ENCODE peak calls at places on chromosomes 16 and 17, in eight cellular contexts. One of them, this sample, is unnamed.

GRCh38 chr17:41516147-41516827 is 2.4 kb downstream of the KRT15 start:
- DNase-seq in GM23248: no peak
- DNase-seq in spleen: no peak
- DNase-seq in Peyer's patch: no peak
- DNase-seq in AG04450: no peak
- DNase-seq in NT2/D1: no peak
- DNase-seq in mammary epithelial cell: no peak
- DNase-seq in left ventricle myocardium inferior: no peak
- DNase-seq in this sample: no peak

GRCh38 chr16:53893731-53894435 is 189.9 kb downstream of the FTO start:
- DNase-seq in spleen: no peak
- DNase-seq in AG04450: peak; percentile 62
- DNase-seq in Peyer's patch: no peak
- DNase-seq in mammary epithelial cell: peak; percentile 78
- DNase-seq in left ventricle myocardium inferior: no peak
- DNase-seq in GM23248: peak; percentile 89
- DNase-seq in NT2/D1: no peak
- DNase-seq in this sample: peak; percentile 99

GRCh38 chr16:73199214-73199613 is 151.3 kb upstream of the ZFHX3 start:
- DNase-seq in spleen: no peak
- DNase-seq in GM23248: no peak
- DNase-seq in Peyer's patch: no peak
- DNase-seq in NT2/D1: no peak
- DNase-seq in mammary epithelial cell: no peak
- DNase-seq in AG04450: no peak
- DNase-seq in left ventricle myocardium inferior: no peak
- DNase-seq in this sample: no peak

GRCh38 chr17:41339571-41340169 is 11.0 kb downstream of the KRT33A start:
- DNase-seq in NT2/D1: no peak
- DNase-seq in mammary epithelial cell: no peak
- DNase-seq in GM23248: no peak
- DNase-seq in AG04450: no peak
- DNase-seq in left ventricle myocardium inferior: no peak
- DNase-seq in spleen: no peak
- DNase-seq in Peyer's patch: no peak
- DNase-seq in this sample: no peak

GRCh38 chr16:19282101-19282500 is 3.4 kb upstream of the CLEC19A start:
- DNase-seq in Peyer's patch: no peak
- DNase-seq in AG04450: no peak
- DNase-seq in mammary epithelial cell: no peak
- DNase-seq in NT2/D1: no peak
- DNase-seq in left ventricle myocardium inferior: no peak
- DNase-seq in spleen: no peak
- DNase-seq in GM23248: no peak
- DNase-seq in this sample: no peak

GRCh38 chr16:69150146-69150865 is 17.9 kb downstream of the UTP4 start:
- DNase-seq in mammary epithelial cell: peak; percentile 47
- DNase-seq in NT2/D1: no peak
- DNase-seq in left ventricle myocardium inferior: no peak
- DNase-seq in AG04450: peak; percentile 65
- DNase-seq in Peyer's patch: no peak
- DNase-seq in GM23248: peak; percentile 79
- DNase-seq in spleen: no peak
- DNase-seq in this sample: no peak

GRCh38 chr16:74078877-74079586 is 217.6 kb upstream of the PSMD7 start:
- DNase-seq in NT2/D1: no peak
- DNase-seq in mammary epithelial cell: no peak
- DNase-seq in left ventricle myocardium inferior: no peak
- DNase-seq in Peyer's patch: no peak
- DNase-seq in GM23248: no peak
- DNase-seq in AG04450: no peak
- DNase-seq in spleen: no peak
- DNase-seq in this sample: no peak

GRCh38 chr17:80632046-80632581 is 87.5 kb downstream of the RPTOR start:
- DNase-seq in AG04450: no peak
- DNase-seq in spleen: no peak
- DNase-seq in NT2/D1: no peak
- DNase-seq in mammary epithelial cell: no peak
- DNase-seq in GM23248: peak; percentile 43
- DNase-seq in Peyer's patch: no peak
- DNase-seq in left ventricle myocardium inferior: no peak
- DNase-seq in this sample: no peak

GRCh38 chr17:38575781-38576180 is 30.0 kb downstream of the SRCIN1 start:
- DNase-seq in NT2/D1: no peak
- DNase-seq in mammary epithelial cell: peak; percentile 37
- DNase-seq in spleen: no peak
- DNase-seq in GM23248: peak; percentile 49
- DNase-seq in AG04450: no peak
- DNase-seq in Peyer's patch: no peak
- DNase-seq in left ventricle myocardium inferior: no peak
- DNase-seq in this sample: no peak

GRCh38 chr16:2095315-2095853 is 40.3 kb downstream of the PKD1 start:
- DNase-seq in spleen: no peak
- DNase-seq in Peyer's patch: no peak
- DNase-seq in left ventricle myocardium inferior: no peak
- DNase-seq in GM23248: peak; percentile 65
- DNase-seq in mammary epithelial cell: peak; percentile 17
- DNase-seq in AG04450: no peak
- DNase-seq in NT2/D1: no peak
- DNase-seq in this sample: peak; percentile 61

GRCh38 chr16:35795361-35796029 is 2336.1 kb downstream of the TP53TG3F start:
- DNase-seq in Peyer's patch: no peak
- DNase-seq in AG04450: no peak
- DNase-seq in spleen: no peak
- DNase-seq in mammary epithelial cell: no peak
- DNase-seq in left ventricle myocardium inferior: no peak
- DNase-seq in GM23248: no peak
- DNase-seq in NT2/D1: no peak
- DNase-seq in this sample: no peak
- H3K9me3 ChIP-seq in Peyer's patch: no peaks in the 10 kb centered on the region
- H3K9me3 ChIP-seq in AG04450: peaks cover 61% of the 10 kb centered on the region
- H3K9me3 ChIP-seq in spleen: peaks cover 99% of the 10 kb centered on the region
- H3K9me3 ChIP-seq in mammary epithelial cell: peaks cover 51% of the 10 kb centered on the region
- H3K9me3 ChIP-seq in left ventricle myocardium inferior: peaks cover 4% of the 10 kb centered on the region
- H3K9me3 ChIP-seq in GM23248: no peaks in the 10 kb centered on the region
- H3K9me3 ChIP-seq in NT2/D1: peaks cover 30% of the 10 kb centered on the region
- H3K9me3 ChIP-seq in this sample: no peaks in the 10 kb centered on the region

DNA sequence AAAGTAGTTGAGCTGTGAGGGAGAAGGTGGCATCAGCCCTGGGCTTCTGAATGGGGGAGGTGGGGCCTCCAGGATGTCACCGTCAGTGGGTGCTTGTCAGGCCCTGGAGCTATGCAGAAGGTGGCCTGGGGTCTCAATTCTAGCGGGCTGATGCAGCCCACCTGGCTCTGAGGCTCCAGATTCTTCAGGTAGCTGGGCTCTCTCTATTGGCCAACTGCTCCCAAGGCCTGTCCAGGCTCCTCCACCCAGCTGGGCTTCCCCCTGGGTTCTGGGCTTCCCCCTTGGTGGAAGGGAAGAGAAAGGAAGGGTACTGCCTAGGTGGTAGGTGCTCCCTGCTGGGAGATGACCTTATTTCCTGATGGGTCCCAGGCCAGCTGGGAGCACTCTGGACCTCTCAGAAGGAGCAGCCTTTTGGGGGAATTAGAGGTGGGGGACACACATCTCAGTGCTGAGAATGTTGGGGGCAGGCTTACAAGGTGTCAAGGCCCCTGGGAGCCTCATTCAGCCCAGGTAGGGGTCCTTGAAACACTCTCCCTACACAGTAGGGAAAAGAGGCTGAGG is 1728.3 kb downstream of the TP53TG3F start:
- DNase-seq in Peyer's patch: no peak
- DNase-seq in spleen: no peak
- DNase-seq in GM23248: no peak
- DNase-seq in NT2/D1: no peak
- DNase-seq in mammary epithelial cell: no peak
- DNase-seq in AG04450: no peak
- DNase-seq in left ventricle myocardium inferior: no peak
- DNase-seq in this sample: no peak
- H3K9me3 ChIP-seq in Peyer's patch: no peaks in the 10 kb centered on the region
- H3K9me3 ChIP-seq in spleen: peaks cover 57% of the 10 kb centered on the region
- H3K9me3 ChIP-seq in GM23248: no peaks in the 10 kb centered on the region
- H3K9me3 ChIP-seq in NT2/D1: no peaks in the 10 kb centered on the region
- H3K9me3 ChIP-seq in mammary epithelial cell: peaks cover 16% of the 10 kb centered on the region
- H3K9me3 ChIP-seq in AG04450: peaks cover 56% of the 10 kb centered on the region
- H3K9me3 ChIP-seq in left ventricle myocardium inferior: no peaks in the 10 kb centered on the region
- H3K9me3 ChIP-seq in this sample: no peaks in the 10 kb centered on the region

GRCh38 chr16:35561346-35561745 is 2101.9 kb downstream of the TP53TG3F start:
- DNase-seq in mammary epithelial cell: no peak
- DNase-seq in spleen: no peak
- DNase-seq in NT2/D1: no peak
- DNase-seq in left ventricle myocardium inferior: no peak
- DNase-seq in GM23248: no peak
- DNase-seq in AG04450: no peak
- DNase-seq in Peyer's patch: no peak
- DNase-seq in this sample: no peak
- H3K9me3 ChIP-seq in mammary epithelial cell: peaks cover 9% of the 10 kb centered on the region
- H3K9me3 ChIP-seq in spleen: peaks cover 53% of the 10 kb centered on the region
- H3K9me3 ChIP-seq in NT2/D1: no peaks in the 10 kb centered on the region
- H3K9me3 ChIP-seq in left ventricle myocardium inferior: no peaks in the 10 kb centered on the region
- H3K9me3 ChIP-seq in GM23248: no peaks in the 10 kb centered on the region
- H3K9me3 ChIP-seq in AG04450: peaks cover 30% of the 10 kb centered on the region
- H3K9me3 ChIP-seq in Peyer's patch: no peaks in the 10 kb centered on the region
- H3K9me3 ChIP-seq in this sample: no peaks in the 10 kb centered on the region

GRCh38 chr16:75172578-75172977 is 24.3 kb downstream of the ZFP1 start:
- DNase-seq in GM23248: no peak
- DNase-seq in mammary epithelial cell: no peak
- DNase-seq in Peyer's patch: no peak
- DNase-seq in left ventricle myocardium inferior: no peak
- DNase-seq in NT2/D1: no peak
- DNase-seq in spleen: no peak
- DNase-seq in AG04450: no peak
- DNase-seq in this sample: no peak
- H3K9me3 ChIP-seq in GM23248: peaks cover 26% of the 10 kb centered on the region
- H3K9me3 ChIP-seq in mammary epithelial cell: peaks cover 59% of the 10 kb centered on the region
- H3K9me3 ChIP-seq in Peyer's patch: no peaks in the 10 kb centered on the region
- H3K9me3 ChIP-seq in left ventricle myocardium inferior: peaks cover 100% of the 10 kb centered on the region
- H3K9me3 ChIP-seq in NT2/D1: peaks cover 81% of the 10 kb centered on the region
- H3K9me3 ChIP-seq in spleen: peaks cover 100% of the 10 kb centered on the region
- H3K9me3 ChIP-seq in AG04450: peaks cover 55% of the 10 kb centered on the region
- H3K9me3 ChIP-seq in this sample: peaks cover 8% of the 10 kb centered on the region

GRCh38 chr16:3295209-3295608 is 10.0 kb downstream of the TIGD7 start:
- DNase-seq in mammary epithelial cell: no peak
- DNase-seq in NT2/D1: no peak
- DNase-seq in AG04450: no peak
- DNase-seq in spleen: no peak
- DNase-seq in left ventricle myocardium inferior: no peak
- DNase-seq in GM23248: no peak
- DNase-seq in Peyer's patch: no peak
- DNase-seq in this sample: no peak

GRCh38 chr16:3295783-3296182 is 9.4 kb downstream of the TIGD7 start:
- DNase-seq in NT2/D1: no peak
- DNase-seq in GM23248: no peak
- DNase-seq in left ventricle myocardium inferior: no peak
- DNase-seq in Peyer's patch: no peak
- DNase-seq in AG04450: no peak
- DNase-seq in spleen: no peak
- DNase-seq in mammary epithelial cell: no peak
- DNase-seq in this sample: no peak

GRCh38 chr16:3289998-3290673 is 6.8 kb downstream of the ZNF263 start:
- DNase-seq in NT2/D1: no peak
- DNase-seq in GM23248: no peak
- DNase-seq in Peyer's patch: no peak
- DNase-seq in mammary epithelial cell: no peak
- DNase-seq in spleen: no peak
- DNase-seq in left ventricle myocardium inferior: no peak
- DNase-seq in AG04450: no peak
- DNase-seq in this sample: no peak

GRCh38 chr16:3292604-3293003 is 9.3 kb downstream of the ZNF263 start:
- DNase-seq in AG04450: no peak
- DNase-seq in spleen: no peak
- DNase-seq in Peyer's patch: no peak
- DNase-seq in mammary epithelial cell: no peak
- DNase-seq in GM23248: peak; percentile 74
- DNase-seq in NT2/D1: no peak
- DNase-seq in left ventricle myocardium inferior: no peak
- DNase-seq in this sample: peak; percentile 45
- H3K9me3 ChIP-seq in AG04450: peaks cover 92% of the 10 kb centered on the region
- H3K9me3 ChIP-seq in spleen: peaks cover 100% of the 10 kb centered on the region
- H3K9me3 ChIP-seq in Peyer's patch: no peaks in the 10 kb centered on the region
- H3K9me3 ChIP-seq in mammary epithelial cell: peaks cover 67% of the 10 kb centered on the region
- H3K9me3 ChIP-seq in GM23248: no peaks in the 10 kb centered on the region
- H3K9me3 ChIP-seq in NT2/D1: peaks cover 49% of the 10 kb centered on the region
- H3K9me3 ChIP-seq in left ventricle myocardium inferior: peaks cover 100% of the 10 kb centered on the region
- H3K9me3 ChIP-seq in this sample: peaks cover 79% of the 10 kb centered on the region